ENCODE peak calls at places on chromosomes 12 and 14, in seven cellular contexts. M, N, T, V, S, L and U are unnamed samples.
A peak's percentile ranks its signal among the peaks of the same experiment; 100 is the strongest.

GRCh38 chr12:22702690-22703089 is 77.7 kb downstream of the ETNK1 start:
- DNase-seq in M (no peak), L (no peak), N (no peak), T (no peak), V (peak; percentile 34), S (no peak), U (no peak)

GRCh38 chr14:91830777-91831176 is 36.6 kb downstream of the TC2N start:
- DNase-seq in M (no peak), L (no peak), N (no peak), S (peak; percentile 68), T (no peak), V (no peak), U (no peak)

GRCh38 chr14:91321131-91321530 is 76.6 kb upstream of the GPR68 start:
- DNase-seq in N (no peak), L (no peak), T (no peak), V (no peak), M (no peak), S (no peak), U (no peak)

GRCh38 chr12:130622803-130623202 is 93.3 kb downstream of the RIMBP2 start:
- DNase-seq in T (no peak), S (no peak), L (no peak), M (no peak), N (no peak), V (no peak), U (no peak)

GRCh38 chr14:90561031-90561430 is 164.2 kb downstream of the CALM1 start:
- DNase-seq in V (no peak), N (no peak), S (no peak), L (no peak), M (no peak), T (no peak), U (no peak)

GRCh38 chr14:102903248-102903888 is 19.1 kb upstream of the AMN start:
- DNase-seq in V (no peak), T (no peak), L (no peak), S (no peak), M (no peak), N (no peak), U (no peak)

GRCh38 chr14:35512765-35513164 is 21.2 kb upstream of the INSM2 start:
- DNase-seq in M (no peak), T (no peak), L (no peak), V (no peak), S (no peak), N (no peak), U (no peak)

GRCh38 chr12:77362871-77363270 is 297.5 kb upstream of the E2F7 start:
- DNase-seq in V (no peak), T (no peak), M (no peak), L (no peak), S (no peak), N (no peak), U (no peak)

GRCh38 chr12:8847435-8847834 is 25.0 kb downstream of the A2ML1 start:
- DNase-seq in M (no peak), S (no peak), L (no peak), T (no peak), N (no peak), V (no peak), U (peak; percentile 40)

GRCh38 chr12:7411343-7411742 is 32.6 kb downstream of the CD163L1 start:
- DNase-seq in L (no peak), N (no peak), V (no peak), T (no peak), S (no peak), M (no peak), U (no peak)

GRCh38 chr12:109566424-109566823 is 6.9 kb downstream of the MMAB start:
- DNase-seq in N (no peak), L (no peak), V (no peak), T (no peak), M (no peak), S (no peak), U (no peak)

GRCh38 chr12:119208626-119209061 is 29.9 kb downstream of the HSPB8 start:
- DNase-seq in N (no peak), V (peak; percentile 68), T (no peak), S (peak; percentile 17), L (no peak), M (peak; percentile 34), U (peak; percentile 63)

GRCh38 chr12:114530417-114530816 is 124.5 kb upstream of the TBX5 start:
- DNase-seq in T (no peak), L (no peak), N (no peak), M (no peak), S (no peak), V (no peak), U (no peak)

GRCh38 chr14:22981090-22982012 is 1.0 kb downstream of the AJUBA start:
- DNase-seq in M (no peak), N (no peak), V (no peak), S (peak; percentile 27), L (no peak), T (no peak), U (no peak)

GRCh38 chr12:84661732-84662326 is 250.8 kb downstream of the SLC6A15 start:
- DNase-seq in M (peak; percentile 44), V (peak; percentile 57), T (no peak), N (no peak), S (no peak), L (no peak), U (no peak)

GRCh38 chr12:121465921-121466799 is 66.2 kb downstream of the RNF34 start:
- DNase-seq in T (no peak), M (no peak), N (no peak), L (no peak), S (no peak), V (no peak), U (no peak)

GRCh38 chr12:49295087-49296001 is at the start of gene PRPH:
- DNase-seq in V (no peak), N (no peak), T (no peak), M (no peak), S (peak; percentile 37), L (no peak), U (no peak)

GRCh38 chr12:42961395-42961794 is 371.8 kb upstream of the PRICKLE1 start:
- DNase-seq in T (no peak), L (no peak), S (peak; percentile 39), V (peak; percentile 55), N (no peak), M (peak; percentile 64), U (no peak)

GRCh38 chr14:105380656-105381210 is 17.6 kb upstream of the TEX22 start:
- DNase-seq in L (no peak), S (no peak), N (no peak), M (no peak), V (no peak), T (no peak), U (no peak)

GRCh38 chr14:81594012-81594411 is 60.4 kb upstream of the SEL1L start:
- DNase-seq in T (no peak), L (no peak), S (peak; percentile 90), N (no peak), M (no peak), V (peak; percentile 24), U (peak; percentile 71)